ENCODE peak calls at places on chromosomes 4 and X, in ten cellular contexts. One of them, this sample, is unnamed.

GRCh38 chrX:108186811-108187210 is 95.2 kb downstream of the ATG4A start:
- DNase-seq in GM06990: no peak
- DNase-seq in Calu3: peak
- DNase-seq in HFFc6: peak
- DNase-seq in lower lobe of right lung: no peak
- DNase-seq in gastrocnemius medialis: no peak
- DNase-seq in CD8-positive, alpha-beta T cell: no peak
- DNase-seq in BJ: peak
- DNase-seq in neural crest cell: no peak
- DNase-seq in nephron progenitor cell: no peak
- DNase-seq in this sample: no peak

GRCh38 chr4:76016383-76016782 is 6.9 kb downstream of the CXCL10 start:
- DNase-seq in GM06990: peak
- DNase-seq in Calu3: no peak
- DNase-seq in HFFc6: no peak
- DNase-seq in lower lobe of right lung: no peak
- DNase-seq in gastrocnemius medialis: no peak
- DNase-seq in CD8-positive, alpha-beta T cell: no peak
- DNase-seq in BJ: no peak
- DNase-seq in neural crest cell: no peak
- DNase-seq in nephron progenitor cell: no peak
- DNase-seq in this sample: no peak

GRCh38 chr4:184688447-184688846 is 38.9 kb downstream of the PRIMPOL start:
- DNase-seq in GM06990: no peak
- DNase-seq in Calu3: peak
- DNase-seq in HFFc6: peak
- DNase-seq in lower lobe of right lung: no peak
- DNase-seq in gastrocnemius medialis: no peak
- DNase-seq in CD8-positive, alpha-beta T cell: no peak
- DNase-seq in BJ: peak
- DNase-seq in neural crest cell: no peak
- DNase-seq in nephron progenitor cell: no peak
- DNase-seq in this sample: peak

GRCh38 chrX:44705817-44706551 is 137.8 kb upstream of the DUSP21 start:
- DNase-seq in GM06990: no peak
- DNase-seq in Calu3: peak
- DNase-seq in HFFc6: peak
- DNase-seq in lower lobe of right lung: no peak
- DNase-seq in gastrocnemius medialis: no peak
- DNase-seq in CD8-positive, alpha-beta T cell: no peak
- DNase-seq in BJ: no peak
- DNase-seq in neural crest cell: no peak
- DNase-seq in nephron progenitor cell: peak
- DNase-seq in this sample: no peak

GRCh38 chrX:42220083-42220482 is 296.7 kb upstream of the CASK start:
- DNase-seq in GM06990: no peak
- DNase-seq in Calu3: no peak
- DNase-seq in HFFc6: no peak
- DNase-seq in lower lobe of right lung: no peak
- DNase-seq in gastrocnemius medialis: no peak
- DNase-seq in CD8-positive, alpha-beta T cell: no peak
- DNase-seq in BJ: no peak
- DNase-seq in neural crest cell: no peak
- DNase-seq in nephron progenitor cell: no peak
- DNase-seq in this sample: no peak

GRCh38 chr4:137467537-137467936 is 64.8 kb downstream of the PCDH18 start:
- DNase-seq in GM06990: no peak
- DNase-seq in Calu3: no peak
- DNase-seq in HFFc6: no peak
- DNase-seq in lower lobe of right lung: no peak
- DNase-seq in gastrocnemius medialis: no peak
- DNase-seq in CD8-positive, alpha-beta T cell: no peak
- DNase-seq in BJ: no peak
- DNase-seq in neural crest cell: no peak
- DNase-seq in nephron progenitor cell: no peak
- DNase-seq in this sample: no peak

GRCh38 chr4:120995611-120996010 is 73.1 kb upstream of the PRDM5 start:
- DNase-seq in GM06990: no peak
- DNase-seq in Calu3: no peak
- DNase-seq in HFFc6: no peak
- DNase-seq in lower lobe of right lung: no peak
- DNase-seq in gastrocnemius medialis: no peak
- DNase-seq in CD8-positive, alpha-beta T cell: no peak
- DNase-seq in BJ: no peak
- DNase-seq in neural crest cell: no peak
- DNase-seq in nephron progenitor cell: no peak
- DNase-seq in this sample: no peak

GRCh38 chr4:109296545-109296944 is 5.9 kb downstream of the COL25A1 start:
- DNase-seq in GM06990: no peak
- DNase-seq in Calu3: no peak
- DNase-seq in HFFc6: no peak
- DNase-seq in lower lobe of right lung: no peak
- DNase-seq in gastrocnemius medialis: no peak
- DNase-seq in CD8-positive, alpha-beta T cell: no peak
- DNase-seq in BJ: no peak
- DNase-seq in neural crest cell: no peak
- DNase-seq in nephron progenitor cell: no peak
- DNase-seq in this sample: no peak

GRCh38 chr4:102627831-102628523 is 126.8 kb downstream of the NFKB1 start:
- DNase-seq in GM06990: no peak
- DNase-seq in Calu3: peak
- DNase-seq in HFFc6: peak
- DNase-seq in lower lobe of right lung: no peak
- DNase-seq in gastrocnemius medialis: no peak
- DNase-seq in CD8-positive, alpha-beta T cell: no peak
- DNase-seq in BJ: no peak
- DNase-seq in neural crest cell: no peak
- DNase-seq in nephron progenitor cell: no peak
- DNase-seq in this sample: no peak

GRCh38 chr4:188780028-188780427 is 640.8 kb downstream of the TRIML1 start:
- DNase-seq in GM06990: no peak
- DNase-seq in Calu3: no peak
- DNase-seq in HFFc6: no peak
- DNase-seq in lower lobe of right lung: no peak
- DNase-seq in gastrocnemius medialis: no peak
- DNase-seq in CD8-positive, alpha-beta T cell: no peak
- DNase-seq in BJ: no peak
- DNase-seq in neural crest cell: no peak
- DNase-seq in nephron progenitor cell: no peak
- DNase-seq in this sample: no peak

GRCh38 chr4:26424143-26424542 is 66.1 kb downstream of the CCKAR start:
- DNase-seq in GM06990: no peak
- DNase-seq in Calu3: no peak
- DNase-seq in HFFc6: no peak
- DNase-seq in lower lobe of right lung: no peak
- DNase-seq in gastrocnemius medialis: no peak
- DNase-seq in CD8-positive, alpha-beta T cell: no peak
- DNase-seq in BJ: no peak
- DNase-seq in neural crest cell: no peak
- DNase-seq in nephron progenitor cell: no peak
- DNase-seq in this sample: no peak

GRCh38 chr4:164304240-164304639 is 449.7 kb upstream of the SMIM31 start:
- DNase-seq in GM06990: peak
- DNase-seq in Calu3: no peak
- DNase-seq in HFFc6: no peak
- DNase-seq in lower lobe of right lung: no peak
- DNase-seq in gastrocnemius medialis: no peak
- DNase-seq in CD8-positive, alpha-beta T cell: no peak
- DNase-seq in BJ: no peak
- DNase-seq in neural crest cell: no peak
- DNase-seq in nephron progenitor cell: no peak
- DNase-seq in this sample: no peak

GRCh38 chr4:64384237-64385176 is 24.7 kb downstream of the TECRL start:
- DNase-seq in GM06990: no peak
- DNase-seq in Calu3: no peak
- DNase-seq in HFFc6: no peak
- DNase-seq in lower lobe of right lung: no peak
- DNase-seq in gastrocnemius medialis: no peak
- DNase-seq in CD8-positive, alpha-beta T cell: no peak
- DNase-seq in BJ: no peak
- DNase-seq in neural crest cell: no peak
- DNase-seq in nephron progenitor cell: no peak
- DNase-seq in this sample: no peak

GRCh38 chr4:124459196-124459921 is 253.2 kb downstream of the ANKRD50 start:
- DNase-seq in GM06990: no peak
- DNase-seq in Calu3: no peak
- DNase-seq in HFFc6: no peak
- DNase-seq in lower lobe of right lung: no peak
- DNase-seq in gastrocnemius medialis: no peak
- DNase-seq in CD8-positive, alpha-beta T cell: no peak
- DNase-seq in BJ: no peak
- DNase-seq in neural crest cell: no peak
- DNase-seq in nephron progenitor cell: no peak
- DNase-seq in this sample: no peak

GRCh38 chrX:131739823-131740222 is 195.9 kb downstream of the OR13H1 start:
- DNase-seq in GM06990: no peak
- DNase-seq in Calu3: no peak
- DNase-seq in HFFc6: no peak
- DNase-seq in lower lobe of right lung: no peak
- DNase-seq in gastrocnemius medialis: no peak
- DNase-seq in CD8-positive, alpha-beta T cell: no peak
- DNase-seq in BJ: no peak
- DNase-seq in neural crest cell: no peak
- DNase-seq in nephron progenitor cell: no peak
- DNase-seq in this sample: no peak

GRCh38 chrX:131746491-131746968 is 202.7 kb downstream of the OR13H1 start:
- DNase-seq in GM06990: peak
- DNase-seq in Calu3: no peak
- DNase-seq in HFFc6: no peak
- DNase-seq in lower lobe of right lung: no peak
- DNase-seq in gastrocnemius medialis: no peak
- DNase-seq in CD8-positive, alpha-beta T cell: no peak
- DNase-seq in BJ: no peak
- DNase-seq in neural crest cell: no peak
- DNase-seq in nephron progenitor cell: no peak
- DNase-seq in this sample: no peak

GRCh38 chrX:131745942-131746489 is 202.1 kb downstream of the OR13H1 start:
- DNase-seq in GM06990: peak
- DNase-seq in Calu3: no peak
- DNase-seq in HFFc6: no peak
- DNase-seq in lower lobe of right lung: no peak
- DNase-seq in gastrocnemius medialis: no peak
- DNase-seq in CD8-positive, alpha-beta T cell: no peak
- DNase-seq in BJ: no peak
- DNase-seq in neural crest cell: no peak
- DNase-seq in nephron progenitor cell: no peak
- DNase-seq in this sample: no peak

DNA sequence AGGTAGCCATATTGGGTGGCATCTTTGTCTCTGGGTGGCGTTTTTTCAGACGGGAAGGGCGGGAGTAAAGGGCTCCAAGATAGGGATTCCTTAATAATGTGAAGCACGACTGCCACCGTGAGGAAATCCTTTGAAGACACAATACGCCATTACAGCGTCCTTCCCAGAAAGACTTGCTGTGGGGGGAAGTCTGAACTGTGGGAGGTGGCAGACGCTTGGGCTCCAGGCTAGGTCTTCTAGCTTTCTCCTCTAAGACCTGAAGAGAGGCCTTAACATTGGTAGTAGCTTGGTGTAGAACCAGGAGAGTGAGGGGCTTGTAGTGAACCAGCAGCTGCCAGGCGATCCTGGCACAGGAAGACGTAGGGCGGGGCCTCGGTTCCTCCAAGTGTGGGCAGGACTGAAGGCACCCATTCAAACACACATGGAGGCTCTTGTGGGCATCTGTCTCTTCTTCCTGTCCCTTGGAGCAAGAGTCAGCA is 197.3 kb downstream of the OR13H1 start:
- DNase-seq in GM06990: peak
- DNase-seq in Calu3: no peak
- DNase-seq in HFFc6: no peak
- DNase-seq in lower lobe of right lung: no peak
- DNase-seq in gastrocnemius medialis: no peak
- DNase-seq in CD8-positive, alpha-beta T cell: no peak
- DNase-seq in BJ: no peak
- DNase-seq in neural crest cell: no peak
- DNase-seq in nephron progenitor cell: no peak
- DNase-seq in this sample: no peak
- TF ChIP-seq CTCF in GM06990: peak
- TF ChIP-seq CTCF in Calu3: no peak
- TF ChIP-seq CTCF in HFFc6: no peak
- TF ChIP-seq CTCF in lower lobe of right lung: no peak
- TF ChIP-seq CTCF in gastrocnemius medialis: no peak
- TF ChIP-seq CTCF in CD8-positive, alpha-beta T cell: no peak
- TF ChIP-seq CTCF in BJ: no peak
- TF ChIP-seq CTCF in neural crest cell: no peak
- TF ChIP-seq CTCF in nephron progenitor cell: no peak
- TF ChIP-seq CTCF in this sample: no peak

DNA sequence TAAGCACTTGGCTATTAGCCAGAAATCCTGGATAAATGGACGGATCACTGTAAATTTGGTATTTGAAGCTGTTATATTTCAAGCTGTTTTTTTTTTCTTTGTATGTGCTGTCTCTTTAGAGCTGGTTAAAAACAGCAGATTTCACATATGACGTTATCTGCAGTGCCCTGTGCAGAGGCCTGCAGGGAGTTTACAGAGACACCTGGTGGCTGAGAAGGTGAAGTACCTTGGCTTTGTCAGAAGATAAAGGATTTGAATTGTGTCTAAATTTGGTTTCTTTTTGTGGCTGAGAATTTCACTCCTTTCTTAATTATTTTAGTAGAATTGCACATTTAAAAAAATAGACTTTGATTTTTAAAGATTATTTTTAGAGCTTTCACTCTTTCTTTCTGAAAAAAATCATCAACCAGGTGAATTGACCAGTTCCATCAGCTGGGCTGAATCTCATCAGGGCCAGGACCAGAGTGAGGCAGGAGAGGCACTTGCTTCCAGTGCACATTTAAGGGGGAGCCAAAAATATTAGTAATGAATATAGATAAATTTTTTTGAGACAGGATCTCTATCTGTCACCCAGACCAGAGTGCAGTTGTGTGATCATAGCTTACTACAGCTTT is 9.6 kb upstream of the CHRNA9 start:
- DNase-seq in GM06990: no peak
- DNase-seq in Calu3: peak
- DNase-seq in HFFc6: peak
- DNase-seq in lower lobe of right lung: no peak
- DNase-seq in gastrocnemius medialis: no peak
- DNase-seq in CD8-positive, alpha-beta T cell: peak
- DNase-seq in BJ: no peak
- DNase-seq in neural crest cell: no peak
- DNase-seq in nephron progenitor cell: peak
- DNase-seq in this sample: peak
- TF ChIP-seq CTCF in GM06990: peak
- TF ChIP-seq CTCF in Calu3: no peak
- TF ChIP-seq CTCF in HFFc6: peak
- TF ChIP-seq CTCF in lower lobe of right lung: peak
- TF ChIP-seq CTCF in gastrocnemius medialis: peak
- TF ChIP-seq CTCF in CD8-positive, alpha-beta T cell: peak
- TF ChIP-seq CTCF in BJ: peak
- TF ChIP-seq CTCF in neural crest cell: peak
- TF ChIP-seq CTCF in nephron progenitor cell: peak
- TF ChIP-seq CTCF in this sample: peak

GRCh38 chrX:53223068-53223693 is 1.8 kb downstream of the KDM5C start:
- DNase-seq in GM06990: no peak
- DNase-seq in Calu3: no peak
- DNase-seq in HFFc6: peak
- DNase-seq in lower lobe of right lung: no peak
- DNase-seq in gastrocnemius medialis: peak
- DNase-seq in CD8-positive, alpha-beta T cell: no peak
- DNase-seq in BJ: no peak
- DNase-seq in neural crest cell: no peak
- DNase-seq in nephron progenitor cell: no peak
- DNase-seq in this sample: no peak
- TF ChIP-seq CTCF in GM06990: no peak
- TF ChIP-seq CTCF in Calu3: no peak
- TF ChIP-seq CTCF in HFFc6: no peak
- TF ChIP-seq CTCF in lower lobe of right lung: no peak
- TF ChIP-seq CTCF in gastrocnemius medialis: no peak
- TF ChIP-seq CTCF in CD8-positive, alpha-beta T cell: no peak
- TF ChIP-seq CTCF in BJ: no peak
- TF ChIP-seq CTCF in neural crest cell: peak
- TF ChIP-seq CTCF in nephron progenitor cell: no peak
- TF ChIP-seq CTCF in this sample: no peak

GRCh38 chr4:4170596-4171150 is 56.1 kb downstream of the OTOP1 start:
- DNase-seq in GM06990: no peak
- DNase-seq in Calu3: no peak
- DNase-seq in HFFc6: no peak
- DNase-seq in lower lobe of right lung: no peak
- DNase-seq in gastrocnemius medialis: no peak
- DNase-seq in CD8-positive, alpha-beta T cell: no peak
- DNase-seq in BJ: no peak
- DNase-seq in neural crest cell: no peak
- DNase-seq in nephron progenitor cell: no peak
- DNase-seq in this sample: no peak
- TF ChIP-seq CTCF in GM06990: no peak
- TF ChIP-seq CTCF in Calu3: no peak
- TF ChIP-seq CTCF in HFFc6: no peak
- TF ChIP-seq CTCF in lower lobe of right lung: no peak
- TF ChIP-seq CTCF in gastrocnemius medialis: no peak
- TF ChIP-seq CTCF in CD8-positive, alpha-beta T cell: no peak
- TF ChIP-seq CTCF in BJ: no peak
- TF ChIP-seq CTCF in neural crest cell: no peak
- TF ChIP-seq CTCF in nephron progenitor cell: no peak
- TF ChIP-seq CTCF in this sample: no peak

This sample was measured in CD14-positive monocyte.